ENCODE peak calls at places on chromosomes 1 and 21, in five cellular contexts. S is HFF-Myc, G is fibroblast of pulmonary artery, Q is breast epithelium, U is hepatocyte. D is an unnamed sample.

GRCh38 chr1:156836041-156836654 is 19.5 kb upstream of the SH2D2A start:
- DNase-seq in S (no peak), G (no peak), Q (no peak), U (no peak), D (peak; percentile 80)

GRCh38 chr1:16204634-16205332 is 7.7 kb downstream of the ARHGEF19 start:
- DNase-seq in S (no peak), G (no peak), Q (no peak), U (peak; percentile 64), D (no peak)

GRCh38 chr1:230876660-230877059 is 8.3 kb upstream of the C1orf198 start:
- DNase-seq in S (no peak), G (no peak), Q (no peak), U (no peak), D (no peak)

GRCh38 chr1:178724734-178725602 is at the start of gene RALGPS2:
- DNase-seq in S (no peak), G (peak; percentile 66), Q (no peak), U (peak; percentile 91), D (peak; percentile 87)

GRCh38 chr1:233334092-233334491 is 6.6 kb downstream of the MAP3K21 start:
- DNase-seq in S (no peak), G (no peak), Q (no peak), U (no peak), D (no peak)

GRCh38 chr1:223748405-223748772 is 36.0 kb downstream of the CAPN2 start:
- DNase-seq in S (no peak), G (peak; percentile 75), Q (no peak), U (peak; percentile 55), D (no peak)

GRCh38 chr1:32967863-32968571 is 3.4 kb upstream of the RNF19B start:
- DNase-seq in S (no peak), G (no peak), Q (no peak), U (no peak), D (no peak)

GRCh38 chr1:183063349-183063748 is 40.1 kb downstream of the LAMC1 start:
- DNase-seq in S (no peak), G (no peak), Q (no peak), U (no peak), D (no peak)

GRCh38 chr1:181033128-181033798 is 520 bp upstream of the MR1 start:
- DNase-seq in S (no peak), G (peak; percentile 50), Q (peak; percentile 60), U (peak; percentile 31), D (no peak)

GRCh38 chr1:119447344-119447743 is 32.4 kb downstream of the HSD3B2 start:
- DNase-seq in S (no peak), G (no peak), Q (no peak), U (no peak), D (no peak)

GRCh38 chr21:36790616-36791015 is 91.7 kb downstream of the SIM2 start:
- DNase-seq in S (no peak), G (no peak), Q (no peak), U (no peak), D (no peak)

GRCh38 chr21:46634966-46635323 is 529 bp upstream of the PRMT2 start:
- DNase-seq in S (peak; percentile 66), G (peak; percentile 88), Q (peak; percentile 67), U (peak; percentile 89), D (peak; percentile 39)

GRCh38 chr1:85184245-85184644 is 16.6 kb downstream of the SYDE2 start:
- DNase-seq in S (no peak), G (no peak), Q (no peak), U (no peak), D (no peak)

GRCh38 chr1:35115459-35116383 is 36.5 kb downstream of the ZMYM1 start:
- DNase-seq in S (no peak), G (no peak), Q (no peak), U (no peak), D (no peak)

DNA sequence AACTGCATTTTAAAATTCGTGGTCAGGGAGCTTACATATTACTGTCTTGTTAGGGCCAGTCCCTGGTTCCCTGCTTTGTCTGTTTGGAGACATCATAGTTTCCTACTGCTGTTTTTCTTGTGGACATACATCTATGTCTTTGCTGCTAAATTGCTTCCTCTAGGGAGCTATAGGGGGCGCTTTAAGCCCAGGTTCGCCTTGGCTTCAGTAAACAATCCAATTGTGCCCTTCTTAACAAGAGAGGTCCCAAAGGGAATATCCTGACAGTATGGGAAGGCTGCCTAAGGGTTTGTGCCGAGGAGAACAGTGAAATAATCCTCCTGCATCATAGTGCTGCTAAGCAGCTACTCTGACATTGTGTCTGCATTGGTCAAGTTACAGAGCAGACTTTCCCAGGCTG is 112.5 kb downstream of the USH2A start:
- DNase-seq in S (peak; percentile 12), G (peak; percentile 65), Q (no peak), U (peak; percentile 50), D (peak; percentile 3)
- TF ChIP-seq CTCF in S (peak; percentile 71), G (peak; percentile 67), Q (no peak), U (peak; percentile 52), D (peak; percentile 39)

GRCh38 chr1:57024855-57025254 is 59.0 kb upstream of the C8B start:
- DNase-seq in S (no peak), G (no peak), Q (no peak), U (no peak), D (no peak)
- TF ChIP-seq CTCF in S (no peak), G (no peak), Q (no peak), U (no peak), D (no peak)

GRCh38 chr1:87452648-87453047 is 124.0 kb downstream of the LMO4 start:
- DNase-seq in S (no peak), G (no peak), Q (no peak), U (no peak), D (no peak)

GRCh38 chr1:87451229-87451900 is 122.7 kb downstream of the LMO4 start:
- DNase-seq in S (no peak), G (peak; percentile 25), Q (no peak), U (no peak), D (no peak)

GRCh38 chr1:87449348-87449963 is 120.8 kb downstream of the LMO4 start:
- DNase-seq in S (no peak), G (peak; percentile 24), Q (peak; percentile 39), U (peak; percentile 22), D (peak; percentile 46)

GRCh38 chr1:87450136-87450535 is 121.5 kb downstream of the LMO4 start:
- DNase-seq in S (no peak), G (no peak), Q (no peak), U (no peak), D (no peak)

DNA sequence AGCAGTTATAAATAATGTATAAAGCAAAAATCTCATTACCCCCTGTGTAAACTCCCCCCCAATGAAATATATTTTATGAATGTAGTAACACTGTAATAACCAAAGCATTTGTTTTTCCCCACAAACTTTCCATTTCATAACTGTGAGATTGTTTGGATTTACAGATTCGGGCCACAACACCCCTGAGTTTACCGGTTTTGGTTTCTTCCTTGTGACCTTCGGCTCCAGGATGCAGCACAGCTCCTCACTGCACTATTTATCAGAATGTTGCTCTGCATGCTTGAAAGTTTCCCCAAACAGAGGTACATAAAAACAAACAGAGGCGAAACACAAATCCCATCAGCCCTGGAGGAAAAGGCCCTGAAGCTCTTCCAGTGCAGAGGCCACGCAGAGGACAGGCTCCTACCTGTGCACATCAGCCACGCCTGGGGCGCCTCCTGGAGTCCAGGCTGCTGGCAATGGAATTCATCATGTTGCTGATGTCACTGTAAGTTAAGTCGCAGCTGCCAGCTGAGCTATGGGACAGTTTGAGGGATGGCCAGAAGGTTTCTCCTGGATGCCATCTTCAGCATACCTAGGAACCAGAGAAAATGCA is 122.0 kb downstream of the LMO4 start:
- DNase-seq in S (no peak), G (no peak), Q (no peak), U (peak; percentile 8), D (no peak)
- TF ChIP-seq CTCF in S (no peak), G (no peak), Q (no peak), U (no peak), D (peak; percentile 19)

GRCh38 chr21:39204134-39204533 is 20.9 kb upstream of the PSMG1 start:
- DNase-seq in S (no peak), G (no peak), Q (no peak), U (no peak), D (no peak)
- TF ChIP-seq CTCF in S (no peak), G (peak; percentile 32), Q (no peak), U (no peak), D (no peak)

DNA sequence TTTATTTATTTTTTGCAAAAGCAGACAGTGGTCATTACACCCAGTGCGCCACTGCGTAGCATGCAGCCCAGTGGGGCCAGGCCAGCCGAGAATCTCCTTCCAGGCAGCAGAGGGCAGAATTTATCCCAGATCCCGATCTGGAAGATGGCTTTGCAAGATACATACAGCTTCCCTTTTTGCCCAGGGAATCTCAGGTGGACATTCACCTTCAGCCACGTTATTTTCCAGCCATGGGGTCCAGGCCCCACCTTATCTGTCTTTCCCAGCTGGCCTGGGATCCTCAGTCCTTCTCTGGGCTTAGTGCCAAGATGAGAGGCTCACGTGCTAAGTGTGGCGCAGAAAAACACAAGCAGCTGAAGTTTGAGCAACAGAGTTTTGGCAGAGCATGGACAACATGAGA is 123.6 kb downstream of the AJAP1 start:
- DNase-seq in S (no peak), G (no peak), Q (no peak), U (peak; percentile 25), D (no peak)
- TF ChIP-seq CTCF in S (no peak), G (no peak), Q (peak; percentile 12), U (peak; percentile 56), D (no peak)

GRCh38 chr1:91513160-91513559 is 12.5 kb downstream of the CDC7 start:
- DNase-seq in S (no peak), G (peak; percentile 62), Q (no peak), U (no peak), D (no peak)
- TF ChIP-seq CTCF in S (no peak), G (peak; percentile 46), Q (peak; percentile 44), U (peak; percentile 62), D (no peak)

GRCh38 chr1:106534612-106535011 is 521.9 kb upstream of the PRMT6 start:
- DNase-seq in S (no peak), G (no peak), Q (no peak), U (no peak), D (no peak)
- TF ChIP-seq CTCF in S (no peak), G (peak; percentile 1), Q (no peak), U (no peak), D (no peak)